ENCODE peak calls at places on chromosomes 6 and 20, in seven cellular contexts. L, U, N, W, P, R and B are unnamed samples.

GRCh38 chr6:103983000-103983399 is 876.7 kb downstream of the HACE1 start:
- DNase-seq in L (no peak), U (no peak), N (no peak), W (no peak), P (no peak), R (no peak), B (no peak)

GRCh38 chr6:24981385-24981758 is 45.6 kb upstream of the RIPOR2 start:
- DNase-seq in L (no peak), U (no peak), N (peak; percentile 23), W (no peak), P (no peak), R (no peak), B (no peak)

GRCh38 chr20:19384940-19385339 is 172.5 kb downstream of the SLC24A3 start:
- DNase-seq in L (no peak), U (no peak), N (no peak), W (no peak), P (no peak), R (no peak), B (no peak)

GRCh38 chr20:57893364-57894001 is 183.7 kb upstream of the PMEPA1 start:
- DNase-seq in L (no peak), U (no peak), N (no peak), W (no peak), P (no peak), R (no peak), B (no peak)

GRCh38 chr6:126959765-126960164 is 158.7 kb upstream of the RSPO3 start:
- DNase-seq in L (no peak), U (no peak), N (no peak), W (no peak), P (no peak), R (no peak), B (no peak)

GRCh38 chr20:9411833-9412232 is 102.6 kb upstream of the LAMP5 start:
- DNase-seq in L (no peak), U (no peak), N (no peak), W (no peak), P (no peak), R (no peak), B (no peak)

GRCh38 chr20:24256307-24256706 is 213.1 kb upstream of the SYNDIG1 start:
- DNase-seq in L (no peak), U (no peak), N (no peak), W (no peak), P (no peak), R (no peak), B (no peak)

GRCh38 chr6:128807577-128807976 is 75.4 kb upstream of the LAMA2 start:
- DNase-seq in L (no peak), U (no peak), N (peak; percentile 65), W (no peak), P (peak; percentile 76), R (no peak), B (no peak)

GRCh38 chr20:63527184-63527583 is 6.6 kb downstream of the PPDPF start:
- DNase-seq in L (no peak), U (no peak), N (no peak), W (no peak), P (no peak), R (no peak), B (no peak)

GRCh38 chr6:24126586-24127192 is 674 bp downstream of the NRSN1 start:
- DNase-seq in L (peak; percentile 34), U (peak; percentile 80), N (peak; percentile 46), W (peak; percentile 1), P (peak; percentile 55), R (no peak), B (no peak)